ENCODE peak calls at places on chromosomes 13 and 19, in ten cellular contexts. S, A, T, G, V, K, X, H, C and Y are unnamed samples.

GRCh38 chr13:113785051-113786010 is 26.3 kb downstream of the TMEM255B start:
- DNase-seq in S (no peak), A (peak; percentile 97), T (peak; percentile 96), G (no peak), V (no peak), K (peak; percentile 24), X (no peak), H (no peak), C (no peak), Y (peak; percentile 88)

GRCh38 chr19:13847033-13847899 is 29.7 kb upstream of the NANOS3 start:
- DNase-seq in S (peak; percentile 80), A (peak; percentile 98), T (peak; percentile 95), G (peak; percentile 97), V (peak; percentile 92), K (peak; percentile 91), X (peak; percentile 98), H (peak; percentile 99), C (peak; percentile 98), Y (peak; percentile 92)

GRCh38 chr13:71871180-71871754 is 4.3 kb upstream of the DACH1 start:
- DNase-seq in S (no peak), A (no peak), T (no peak), G (no peak), V (no peak), K (no peak), X (no peak), H (no peak), C (no peak), Y (no peak)

GRCh38 chr19:42098781-42099180 is 22.8 kb downstream of the ZNF574 start:
- DNase-seq in S (no peak), A (no peak), T (no peak), G (no peak), V (no peak), K (no peak), X (no peak), H (no peak), C (no peak), Y (no peak)

GRCh38 chr13:57375876-57376275 is 208.9 kb downstream of the PRR20E start:
- DNase-seq in S (no peak), A (no peak), T (no peak), G (no peak), V (no peak), K (no peak), X (no peak), H (no peak), C (no peak), Y (no peak)

GRCh38 chr19:47065242-47065641 is 16.8 kb upstream of the TMEM160 start:
- DNase-seq in S (no peak), A (no peak), T (no peak), G (no peak), V (no peak), K (no peak), X (no peak), H (no peak), C (no peak), Y (no peak)

GRCh38 chr19:56120002-56120370 is 1.1 kb downstream of the ZNF787 start:
- DNase-seq in S (no peak), A (no peak), T (no peak), G (no peak), V (no peak), K (no peak), X (no peak), H (no peak), C (no peak), Y (no peak)

GRCh38 chr13:41696163-41697003 is 239.0 kb downstream of the RGCC start:
- DNase-seq in S (no peak), A (peak; percentile 81), T (no peak), G (no peak), V (no peak), K (peak; percentile 93), X (no peak), H (no peak), C (no peak), Y (peak; percentile 55)

GRCh38 chr13:61944329-61944929 is 528.8 kb upstream of the PCDH20 start:
- DNase-seq in S (no peak), A (no peak), T (no peak), G (no peak), V (no peak), K (no peak), X (no peak), H (no peak), C (no peak), Y (no peak)

GRCh38 chr19:30693179-30693578 is 321.0 kb downstream of the ZNF536 start:
- DNase-seq in S (no peak), A (no peak), T (no peak), G (no peak), V (no peak), K (no peak), X (no peak), H (no peak), C (no peak), Y (no peak)

GRCh38 chr19:8367327-8368001 is 3.5 kb downstream of the ANGPTL4 start:
- DNase-seq in S (no peak), A (peak; percentile 98), T (peak; percentile 97), G (peak; percentile 89), V (peak; percentile 67), K (peak; percentile 92), X (peak; percentile 91), H (no peak), C (peak; percentile 93), Y (peak; percentile 87)

GRCh38 chr13:47372742-47373141 is 475.9 kb upstream of the HTR2A start:
- DNase-seq in S (no peak), A (peak; percentile 2), T (no peak), G (no peak), V (no peak), K (no peak), X (no peak), H (no peak), C (no peak), Y (no peak)

GRCh38 chr19:40685016-40685526 is 5.4 kb downstream of the NUMBL start:
- DNase-seq in S (no peak), A (no peak), T (no peak), G (no peak), V (no peak), K (no peak), X (no peak), H (no peak), C (no peak), Y (no peak)

GRCh38 chr13:59487883-59488282 is 675.8 kb downstream of the DIAPH3 start:
- DNase-seq in S (no peak), A (no peak), T (no peak), G (no peak), V (no peak), K (no peak), X (no peak), H (no peak), C (no peak), Y (no peak)

DNA sequence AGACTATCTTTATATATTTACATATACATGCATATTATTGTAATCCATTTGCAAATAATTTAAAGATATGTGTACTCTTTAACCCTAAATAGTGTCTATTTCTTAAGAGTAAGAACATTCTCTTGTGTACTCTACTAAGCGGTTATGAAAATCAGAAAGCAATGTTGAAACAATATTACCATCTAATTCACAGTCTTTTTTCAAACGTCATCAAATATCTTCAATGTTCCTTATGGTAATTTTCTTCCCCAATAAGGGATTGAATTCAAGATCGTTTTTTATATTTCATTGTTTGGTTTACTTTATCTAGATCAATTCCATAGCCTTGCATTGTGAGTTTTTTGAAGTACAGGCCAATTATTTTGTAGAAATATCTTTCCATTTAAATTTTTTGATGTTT is 1647.4 kb upstream of the PRR20A start:
- DNase-seq in S (no peak), A (no peak), T (no peak), G (no peak), V (no peak), K (no peak), X (no peak), H (no peak), C (no peak), Y (no peak)
- TF ChIP-seq CTCF in S (no peak), A (no peak), T (no peak), G (no peak), V (no peak), K (no peak), X (no peak), H (no peak), C (no peak), Y (no peak)

GRCh38 chr13:95623141-95623540 is 21.4 kb downstream of the DZIP1 start:
- DNase-seq in S (no peak), A (no peak), T (no peak), G (no peak), V (no peak), K (no peak), X (no peak), H (peak; percentile 24), C (no peak), Y (no peak)

GRCh38 chr13:95620498-95621140 is 23.9 kb downstream of the DZIP1 start:
- DNase-seq in S (no peak), A (no peak), T (no peak), G (no peak), V (no peak), K (no peak), X (no peak), H (peak; percentile 60), C (no peak), Y (no peak)

GRCh38 chr13:95627590-95627989 is 16.9 kb downstream of the DZIP1 start:
- DNase-seq in S (no peak), A (peak; percentile 59), T (no peak), G (no peak), V (no peak), K (no peak), X (no peak), H (no peak), C (no peak), Y (no peak)

GRCh38 chr13:95626768-95627167 is 17.7 kb downstream of the DZIP1 start:
- DNase-seq in S (no peak), A (no peak), T (no peak), G (no peak), V (no peak), K (no peak), X (no peak), H (no peak), C (no peak), Y (no peak)

DNA sequence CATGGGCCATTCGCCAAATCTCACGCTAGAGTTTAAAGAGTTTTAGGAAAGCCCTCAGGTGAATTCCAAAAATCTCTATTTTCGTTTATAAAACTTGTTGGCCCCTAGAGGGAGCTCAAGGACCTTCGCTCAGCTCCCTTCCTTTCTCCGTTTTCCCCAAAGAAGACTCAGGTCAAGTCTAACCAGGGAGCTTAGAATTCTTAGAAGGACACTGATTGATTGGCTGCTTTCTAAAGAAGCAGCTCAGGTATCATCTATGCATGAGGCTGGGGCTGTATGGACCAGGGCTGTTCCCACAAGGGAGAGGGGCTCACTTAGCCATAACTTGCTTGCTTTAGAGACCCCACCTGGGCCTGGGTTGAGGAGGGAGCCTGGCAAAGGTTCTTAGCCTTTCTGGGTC is 20.5 kb downstream of the DZIP1 start:
- DNase-seq in S (no peak), A (peak; percentile 80), T (no peak), G (no peak), V (peak; percentile 37), K (no peak), X (no peak), H (peak; percentile 7), C (no peak), Y (peak; percentile 42)
- TF ChIP-seq CTCF in S (peak; percentile 58), A (peak; percentile 47), T (peak; percentile 89), G (peak; percentile 29), V (peak; percentile 66), K (peak; percentile 74), X (peak; percentile 77), H (peak; percentile 64), C (peak; percentile 24), Y (peak; percentile 74)

GRCh38 chr13:91313103-91313502 is 34.4 kb upstream of the MIR17HG start:
- DNase-seq in S (no peak), A (no peak), T (no peak), G (no peak), V (no peak), K (peak; percentile 3), X (no peak), H (no peak), C (no peak), Y (no peak)
- TF ChIP-seq CTCF in S (peak; percentile 63), A (peak; percentile 41), T (peak; percentile 44), G (peak; percentile 25), V (peak; percentile 48), K (peak; percentile 73), X (peak; percentile 58), H (peak; percentile 43), C (peak; percentile 38), Y (peak; percentile 34)

GRCh38 chr13:29279859-29280258 is 315.6 kb downstream of the SLC7A1 start:
- DNase-seq in S (no peak), A (no peak), T (no peak), G (no peak), V (no peak), K (no peak), X (no peak), H (no peak), C (no peak), Y (no peak)
- TF ChIP-seq CTCF in S (no peak), A (no peak), T (no peak), G (no peak), V (no peak), K (no peak), X (no peak), H (no peak), C (no peak), Y (no peak)